ENCODE peak calls at places on chromosomes 12 and 14, in five cellular contexts. V is HCT116, G is Panc1, R is SK-N-SH, D is HepG2. F is an unnamed sample.

GRCh38 chr14:99891900-99892299 is 98.7 kb downstream of the EML1 start:
- DNase-seq in V (no peak), G (no peak), R (no peak), D (no peak), F (no peak)

GRCh38 chr12:110102255-110102654 is 21.9 kb upstream of the IFT81 start:
- DNase-seq in V (peak; percentile 94), G (no peak), R (peak; percentile 64), D (peak; percentile 92), F (peak; percentile 96)

GRCh38 chr12:34219046-34219770 is 196.9 kb downstream of the ALG10 start:
- DNase-seq in V (no peak), G (no peak), R (peak; percentile 10), D (no peak), F (no peak)

GRCh38 chr12:13167226-13167625 is 29.3 kb upstream of the EMP1 start:
- DNase-seq in V (no peak), G (no peak), R (no peak), D (no peak), F (no peak)

GRCh38 chr14:47675489-47676300 is at the start of gene MDGA2:
- DNase-seq in V (no peak), G (no peak), R (peak; percentile 28), D (no peak), F (no peak)

GRCh38 chr14:58026219-58026618 is 125.8 kb downstream of the ARMH4 start:
- DNase-seq in V (no peak), G (no peak), R (no peak), D (no peak), F (no peak)

GRCh38 chr12:6361834-6362233 is 13.5 kb downstream of the SCNN1A start:
- DNase-seq in V (no peak), G (no peak), R (no peak), D (no peak), F (no peak)

GRCh38 chr12:100229876-100230275 is 29.3 kb downstream of the ACTR6 start:
- DNase-seq in V (no peak), G (no peak), R (no peak), D (no peak), F (no peak)

GRCh38 chr14:89425931-89426330 is 8.9 kb upstream of the FOXN3 start:
- DNase-seq in V (peak; percentile 48), G (no peak), R (no peak), D (peak; percentile 41), F (no peak)

GRCh38 chr12:51976376-51977160 is 25.1 kb downstream of the ACVR1B start:
- DNase-seq in V (no peak), G (no peak), R (no peak), D (peak; percentile 92), F (no peak)

GRCh38 chr14:68955164-68955921 is 23.8 kb downstream of the ACTN1 start:
- DNase-seq in V (no peak), G (no peak), R (no peak), D (peak; percentile 93), F (no peak)

GRCh38 chr12:104454997-104455396 is 1.8 kb upstream of the CHST11 start:
- DNase-seq in V (peak; percentile 57), G (no peak), R (no peak), D (no peak), F (no peak)

GRCh38 chr12:32159925-32160324 is 53.3 kb downstream of the BICD1 start:
- DNase-seq in V (no peak), G (no peak), R (no peak), D (no peak), F (no peak)

GRCh38 chr14:105888784-105889665 is 362.6 kb downstream of the TMEM121 start:
- DNase-seq in V (no peak), G (no peak), R (no peak), D (no peak), F (no peak)

GRCh38 chr14:22821193-22822016 is 6.2 kb upstream of the SLC7A7 start:
- DNase-seq in V (no peak), G (no peak), R (no peak), D (peak; percentile 84), F (no peak)

DNA sequence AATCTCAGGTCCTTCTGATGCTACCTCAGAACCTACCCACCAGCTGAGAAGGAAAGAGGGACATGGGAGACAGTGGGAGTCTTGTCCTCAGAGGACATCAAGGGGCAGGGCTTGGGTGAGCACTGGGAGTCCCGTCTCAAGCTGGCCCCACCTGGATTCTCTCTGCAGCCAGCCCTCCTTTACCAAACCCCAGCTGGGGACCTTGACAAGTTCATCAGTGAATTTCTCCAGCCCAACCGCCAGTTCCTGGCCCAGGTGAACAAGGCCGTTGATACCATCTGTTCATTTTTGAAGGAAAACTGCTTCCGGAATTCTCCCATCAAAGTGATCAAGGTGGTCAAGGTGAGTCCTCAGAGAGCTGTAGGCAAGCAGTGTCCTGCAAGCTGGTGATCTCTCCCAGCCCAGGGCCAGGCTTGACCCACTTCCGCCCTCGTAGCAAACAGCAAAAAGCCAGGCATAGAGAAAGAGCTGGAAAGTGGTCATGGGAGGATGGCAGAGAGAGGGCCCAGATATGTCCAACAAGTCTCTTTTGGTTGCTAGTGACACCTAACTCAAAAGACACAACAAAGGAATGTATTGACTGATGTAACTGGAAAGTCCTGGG is 14.2 kb upstream of the OAS2 start:
- DNase-seq in V (no peak), G (no peak), R (no peak), D (no peak), F (no peak)
- TF ChIP-seq SIN3A in V (no peak), G (no peak), R (no peak), D (no peak), F (no peak)

DNA sequence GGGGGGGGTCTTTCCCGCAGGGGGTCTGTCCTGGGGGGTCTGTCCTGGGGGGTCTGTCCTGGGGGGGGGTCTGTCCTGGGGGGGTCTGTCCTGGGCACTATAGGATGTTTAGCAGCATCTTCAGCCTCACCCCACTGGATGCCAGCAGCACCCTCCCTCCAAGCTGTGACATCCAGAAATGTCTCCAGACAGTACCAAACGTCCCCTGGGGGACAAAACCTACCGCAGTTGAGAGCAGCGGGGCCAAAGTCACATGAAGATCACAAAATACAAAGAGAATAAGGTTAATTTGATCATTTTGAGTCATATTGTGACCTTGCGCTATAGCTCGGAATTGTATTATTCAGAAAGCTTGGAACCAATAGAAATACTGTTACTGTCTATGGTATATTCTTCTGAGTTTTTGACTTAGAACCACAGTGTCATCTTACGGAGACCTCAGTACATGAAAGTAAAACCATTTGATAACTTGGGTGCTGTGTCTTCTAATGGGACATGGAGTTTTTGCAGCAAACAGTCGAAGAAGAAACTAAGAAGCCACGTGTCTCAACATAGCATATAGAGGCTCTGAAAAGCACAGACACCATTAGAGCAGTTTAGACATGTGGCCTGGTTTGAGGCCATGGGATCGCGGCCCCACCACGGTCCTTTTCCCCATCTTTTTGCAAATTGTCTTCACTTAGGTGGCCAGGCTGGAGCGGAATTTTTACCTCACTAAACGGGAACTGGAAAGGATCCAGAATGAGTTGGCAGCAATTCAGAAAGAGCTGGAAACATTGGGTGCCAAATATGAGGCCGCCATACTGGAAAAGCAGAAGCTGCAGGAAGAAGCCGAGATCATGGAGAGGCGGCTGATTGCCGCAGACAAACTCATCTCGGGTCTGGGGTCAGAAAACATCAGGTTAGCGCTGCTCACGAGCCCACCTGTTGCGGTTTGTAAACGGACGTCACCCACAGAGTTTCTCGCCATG is 59.9 kb downstream of the CCDC92 start:
- DNase-seq in V (no peak), G (no peak), R (peak; percentile 44), D (peak; percentile 40), F (no peak)
- TF ChIP-seq SIN3A in V (no peak), G (no peak), R (no peak), D (no peak), F (no peak)

DNA sequence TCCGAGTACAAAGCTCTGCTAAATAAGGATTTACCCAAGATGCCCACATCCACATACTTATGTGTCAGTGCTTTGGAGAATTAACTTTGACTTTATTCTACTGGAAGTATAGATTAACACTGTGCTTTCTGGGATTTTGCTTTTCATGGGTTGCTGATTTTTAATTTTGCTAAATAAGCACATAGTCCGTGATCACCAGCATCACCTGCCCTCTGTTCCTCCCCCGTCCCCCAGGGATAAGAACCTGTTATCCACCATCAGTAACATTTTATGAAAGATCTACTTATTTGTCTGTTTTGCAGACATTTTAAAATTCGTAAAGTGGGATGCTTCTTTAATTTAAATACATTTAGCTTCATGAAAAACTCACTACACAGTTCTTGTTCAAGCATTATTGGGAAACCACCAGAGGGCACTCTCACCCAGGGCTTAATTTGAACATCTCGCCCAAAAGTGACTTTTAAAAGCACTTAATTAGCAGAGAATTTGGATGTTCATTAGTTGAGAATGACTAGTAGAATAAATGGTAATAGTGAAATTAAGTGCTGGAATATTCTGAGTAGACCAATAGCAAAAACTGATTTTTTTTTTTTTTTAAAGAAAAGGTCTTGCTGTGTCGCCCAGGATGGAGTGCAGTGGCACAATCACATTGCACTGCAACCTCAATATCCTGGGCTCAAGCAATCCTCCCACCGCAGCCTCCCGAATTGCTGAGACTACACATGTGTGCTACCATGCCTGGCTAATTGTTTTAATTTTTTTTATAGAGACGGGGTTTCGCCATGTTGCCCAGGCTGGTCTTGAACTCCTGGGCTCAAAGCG is 35.7 kb downstream of the MRPL42 start:
- DNase-seq in V (peak; percentile 21), G (peak; percentile 38), R (peak; percentile 26), D (peak; percentile 33), F (peak; percentile 20)
- TF ChIP-seq SIN3A in V (no peak), G (no peak), R (no peak), D (no peak), F (no peak)

DNA sequence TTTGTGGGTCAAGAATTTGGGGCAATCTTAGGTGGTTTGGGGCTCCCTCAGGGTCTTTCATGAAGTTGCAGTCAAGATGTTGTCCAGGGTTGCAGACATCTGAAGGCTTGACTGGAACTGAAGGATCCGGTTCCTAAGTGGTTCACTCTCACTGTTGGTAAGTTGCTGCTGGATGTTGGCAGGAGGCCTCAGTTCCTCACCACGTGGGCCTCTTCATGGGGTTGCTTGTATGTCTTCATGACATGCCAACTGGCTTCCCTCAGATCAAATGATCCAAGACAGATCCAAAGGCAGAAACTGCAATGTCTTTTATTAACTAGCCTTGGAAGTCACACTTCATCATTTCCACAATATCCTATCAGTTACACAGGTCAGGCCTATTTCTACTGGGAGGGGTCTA is 49.2 kb downstream of the ARF6 start:
- DNase-seq in V (no peak), G (no peak), R (no peak), D (no peak), F (no peak)
- TF ChIP-seq SIN3A in V (no peak), G (no peak), R (no peak), D (no peak), F (no peak)

GRCh38 chr14:64388533-64389243 is 535 bp downstream of the MTHFD1 start:
- DNase-seq in V (no peak), G (no peak), R (peak; percentile 10), D (peak; percentile 4), F (peak; percentile 11)
- TF ChIP-seq SIN3A in V (peak; percentile 16), G (no peak), R (peak; percentile 44), D (no peak), F (no peak)

GRCh38 chr12:3557136-3557697 is 66.2 kb downstream of the PRMT8 start:
- DNase-seq in V (no peak), G (no peak), R (no peak), D (no peak), F (no peak)
- TF ChIP-seq SIN3A in V (no peak), G (no peak), R (no peak), D (no peak), F (no peak)

GRCh38 chr12:122499991-122500684 is 594 bp downstream of the ZCCHC8 start:
- DNase-seq in V (peak; percentile 16), G (no peak), R (peak; percentile 68), D (peak; percentile 70), F (peak; percentile 62)
- TF ChIP-seq SIN3A in V (peak; percentile 37), G (no peak), R (peak; percentile 18), D (peak; percentile 77), F (no peak)

F was measured in K562.